ENCODE peak calls at places on chromosomes 7 and 10, in six cellular contexts. O is upper lobe of right lung, Q is IMR-90, U is body of pancreas, D is breast epithelium, K is mammary epithelial cell. Z is an unnamed sample.

GRCh38 chr7:121373177-121373576 is 22.9 kb downstream of the FAM3C start:
- DNase-seq in D (no peak), K (no peak), O (no peak), U (no peak), Q (no peak), Z (no peak)

GRCh38 chr10:34186740-34187139 is 628.4 kb downstream of the PARD3 start:
- DNase-seq in D (no peak), U (no peak), Q (no peak), K (no peak), O (no peak), Z (no peak)

GRCh38 chr7:27130540-27131389 is at the start of gene HOXA4:
- DNase-seq in Q (peak; percentile 83), K (peak; percentile 89), D (peak; percentile 94), U (peak; percentile 64), O (peak; percentile 93), Z (peak; percentile 66)

GRCh38 chr10:97590748-97591139 is 1.2 kb downstream of the C10orf62 start:
- DNase-seq in U (no peak), D (no peak), Q (no peak), O (no peak), K (no peak), Z (no peak)

GRCh38 chr10:5538892-5539651 is 14.3 kb downstream of the CALML3 start:
- DNase-seq in U (no peak), D (no peak), O (peak; percentile 30), K (peak; percentile 87), Q (no peak), Z (peak; percentile 21)

GRCh38 chr10:119734396-119735332 is 8.8 kb downstream of the INPP5F start:
- DNase-seq in Q (peak; percentile 52), D (no peak), K (peak; percentile 65), U (no peak), O (no peak), Z (no peak)

GRCh38 chr10:109504401-109504800 is 418.9 kb downstream of the XPNPEP1 start:
- DNase-seq in Q (no peak), U (no peak), D (no peak), O (no peak), K (no peak), Z (no peak)

GRCh38 chr10:46048152-46048551 is 2.1 kb upstream of the MSMB start:
- DNase-seq in U (no peak), K (no peak), O (no peak), Q (no peak), D (no peak), Z (no peak)

GRCh38 chr10:28838908-28839307 is 161.6 kb downstream of the BAMBI start:
- DNase-seq in U (no peak), O (no peak), K (no peak), D (no peak), Q (peak; percentile 12), Z (no peak)

GRCh38 chr10:119803264-119803663 is 69.4 kb downstream of the MCMBP start:
- DNase-seq in O (no peak), U (no peak), Q (peak; percentile 73), K (peak; percentile 16), D (no peak), Z (no peak)

GRCh38 chr7:116525913-116526857 is 1.3 kb downstream of the CAV1 start:
- DNase-seq in O (peak; percentile 90), U (peak; percentile 59), K (peak; percentile 77), D (peak; percentile 68), Q (peak; percentile 88), Z (peak; percentile 87)

GRCh38 chr7:70808876-70809275 is 323.1 kb upstream of the GALNT17 start:
- DNase-seq in K (no peak), U (no peak), D (no peak), Q (no peak), O (no peak), Z (no peak)

GRCh38 chr10:48274636-48275035 is at the start of gene FRMPD2:
- DNase-seq in U (no peak), K (no peak), O (no peak), Q (no peak), D (no peak), Z (no peak)

GRCh38 chr10:45464958-45465567 is 91.0 kb downstream of the ALOX5 start:
- DNase-seq in O (peak; percentile 84), Q (peak; percentile 67), D (no peak), K (peak; percentile 47), U (peak; percentile 80), Z (no peak)

GRCh38 chr10:23364378-23364777 is 19.8 kb upstream of the C10orf67 start:
- DNase-seq in Q (no peak), O (no peak), U (no peak), D (no peak), K (no peak), Z (no peak)

GRCh38 chr7:82345886-82346285 is 97.7 kb downstream of the CACNA2D1 start:
- DNase-seq in O (no peak), D (no peak), K (no peak), U (no peak), Q (no peak), Z (no peak)

GRCh38 chr10:33314788-33315561 is 19.5 kb downstream of the NRP1 start:
- DNase-seq in D (no peak), O (no peak), Q (peak; percentile 80), K (no peak), U (no peak), Z (no peak)

GRCh38 chr10:86257683-86258082 is 108.9 kb downstream of the GRID1 start:
- DNase-seq in Q (no peak), U (no peak), K (no peak), D (no peak), O (no peak), Z (peak; percentile 26)

GRCh38 chr7:1096156-1097119 is 8.5 kb downstream of the GPER1 start:
- DNase-seq in U (no peak), Q (no peak), D (no peak), K (no peak), O (peak; percentile 80), Z (no peak)

GRCh38 chr10:105774351-105774750 is 1133.3 kb downstream of the SORCS3 start:
- DNase-seq in D (no peak), K (no peak), O (no peak), Q (no peak), U (no peak), Z (no peak)

GRCh38 chr7:39754326-39755120 is 131.2 kb downstream of the RALA start:
- DNase-seq in O (peak; percentile 68), U (no peak), K (peak; percentile 40), Q (peak; percentile 81), D (no peak), Z (no peak)

GRCh38 chr7:29637374-29637773 is 73.7 kb downstream of the PRR15 start:
- DNase-seq in U (no peak), K (no peak), O (no peak), Q (no peak), D (no peak), Z (no peak)

GRCh38 chr10:48239618-48240017 is 34.9 kb downstream of the FRMPD2 start:
- DNase-seq in U (no peak), O (no peak), K (no peak), D (no peak), Q (no peak), Z (no peak)

GRCh38 chr10:34469446-34469845 is 345.6 kb downstream of the PARD3 start:
- DNase-seq in D (no peak), K (no peak), Q (no peak), O (no peak), U (no peak), Z (no peak)

GRCh38 chr7:135291809-135292253 is 58.2 kb downstream of the STRA8 start:
- DNase-seq in O (no peak), D (no peak), U (no peak), Q (peak; percentile 86), K (peak; percentile 100), Z (no peak)

GRCh38 chr7:27165655-27166474 is 528 bp upstream of the HOXA9 start:
- DNase-seq in O (peak; percentile 63), K (no peak), D (no peak), U (no peak), Q (no peak), Z (no peak)

GRCh38 chr7:68576366-68576765 is 1021.9 kb upstream of the AUTS2 start:
- DNase-seq in D (no peak), Q (no peak), K (no peak), O (no peak), U (no peak), Z (no peak)

GRCh38 chr7:5437348-5437892 is 13.8 kb upstream of the TNRC18 start:
- DNase-seq in K (no peak), D (no peak), U (no peak), Q (no peak), O (no peak), Z (no peak)

GRCh38 chr7:5436003-5436678 is 12.5 kb upstream of the TNRC18 start:
- DNase-seq in D (no peak), K (no peak), O (no peak), U (no peak), Q (no peak), Z (no peak)

GRCh38 chr7:5439572-5440496 is 16.2 kb upstream of the TNRC18 start:
- DNase-seq in D (no peak), U (no peak), K (no peak), O (no peak), Q (no peak), Z (no peak)

GRCh38 chr7:5439209-5439571 is 15.6 kb upstream of the TNRC18 start:
- DNase-seq in K (no peak), Q (no peak), U (no peak), D (no peak), O (no peak), Z (no peak)

DNA sequence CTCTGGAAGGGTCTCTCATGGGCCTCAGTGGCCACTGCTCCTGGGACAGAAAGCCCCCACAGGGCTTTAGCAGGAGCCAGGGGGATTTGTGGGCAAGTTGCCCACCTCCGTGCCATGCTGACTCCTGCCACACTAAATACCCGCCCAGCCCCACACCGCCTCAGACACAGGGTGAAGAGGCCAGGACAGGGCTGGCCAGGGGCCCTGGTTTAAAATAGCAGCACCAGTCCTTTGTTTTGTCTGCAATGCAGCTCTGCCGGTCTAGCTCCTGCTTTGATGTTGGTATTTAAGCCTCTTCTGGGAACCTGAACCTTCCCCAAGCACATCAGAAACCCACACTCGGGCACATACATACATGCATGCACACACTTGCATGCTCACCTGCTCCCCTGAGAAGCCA is 14.4 kb upstream of the TNRC18 start:
- DNase-seq in D (no peak), U (no peak), K (no peak), O (no peak), Q (no peak), Z (no peak)
- H3K27ac ChIP-seq in D (peak overlapping the region; percentile 43), U (no peak overlapping the region), K (no peak overlapping the region), O (no peak overlapping the region), Q (no peak overlapping the region), Z (no peak overlapping the region)

DNA sequence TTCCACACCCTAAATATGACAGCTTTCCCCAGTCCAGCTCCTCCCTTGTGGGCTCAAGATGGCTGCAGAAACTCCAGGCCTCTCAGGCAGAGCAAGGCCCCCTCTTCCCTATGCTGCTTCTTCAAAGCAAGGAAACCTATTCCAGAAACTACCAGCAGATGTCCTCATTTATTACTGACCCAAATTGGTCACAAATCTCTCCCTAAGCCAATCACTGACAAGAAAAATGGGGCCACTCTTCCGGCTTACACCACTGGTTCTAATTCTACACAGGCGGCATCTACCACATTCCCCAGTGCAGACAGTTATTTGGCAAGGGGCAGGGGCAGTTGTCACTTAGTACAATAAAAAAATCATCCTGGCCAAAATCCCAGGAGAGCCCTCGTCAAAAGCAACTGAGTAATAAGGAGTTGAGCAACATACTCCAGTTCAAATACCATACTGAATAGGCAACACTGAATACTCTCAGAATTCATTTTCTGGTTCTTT is 150.4 kb downstream of the SFMBT2 start:
- DNase-seq in U (peak; percentile 83), Q (peak; percentile 86), O (no peak), K (peak; percentile 53), D (peak; percentile 65), Z (no peak)
- H3K4me3 ChIP-seq in U (no peak overlapping the region), Q (no peak overlapping the region), O (no peak overlapping the region), K (no peak overlapping the region), D (no peak overlapping the region), Z (no peak overlapping the region)

GRCh38 chr7:105580022-105580740 is 1.1 kb downstream of the EFCAB10 start:
- DNase-seq in Q (no peak), D (no peak), K (no peak), O (no peak), U (no peak), Z (no peak)
- TF ChIP-seq CTCF in Q (peak; percentile 7), D (no peak), K (no peak), O (no peak), U (no peak), Z (no peak)

GRCh38 chr7:5276611-5277010 is 6.1 kb upstream of the SLC29A4 start:
- DNase-seq in D (no peak), O (no peak), U (no peak), Q (no peak), K (no peak), Z (no peak)
- H3K27ac ChIP-seq in D (no peak overlapping the region), O (no peak overlapping the region), U (no peak overlapping the region), Q (no peak overlapping the region), K (no peak overlapping the region), Z (no peak overlapping the region)